ENCODE peak calls at places on chromosomes 7 and 10, in nine cellular contexts. L, I, S, M, N, J, W, X and P are unnamed samples.

GRCh38 chr7:45176091-45176490 is 18.5 kb downstream of the RAMP3 start:
- DNase-seq in N (no peak), S (no peak), L (no peak), X (no peak), W (no peak), I (no peak), J (no peak), M (no peak), P (no peak)

GRCh38 chr10:114525368-114525949 is 121.2 kb upstream of the AFAP1L2 start:
- DNase-seq in N (no peak), X (peak; percentile 50), S (no peak), L (no peak), W (peak; percentile 6), J (no peak), M (no peak), I (no peak), P (no peak)

GRCh38 chr7:81036871-81037270 is 118.0 kb upstream of the SEMA3C start:
- DNase-seq in X (no peak), J (no peak), L (no peak), N (no peak), S (no peak), W (no peak), I (no peak), M (no peak), P (no peak)

GRCh38 chr10:44054046-44054445 is 330.9 kb downstream of the CXCL12 start:
- DNase-seq in N (no peak), M (no peak), J (peak; percentile 45), X (no peak), I (no peak), L (no peak), W (no peak), S (no peak), P (no peak)

GRCh38 chr10:36042135-36042534 is 400.0 kb upstream of the FZD8 start:
- DNase-seq in J (no peak), N (no peak), L (no peak), M (no peak), I (no peak), X (no peak), W (no peak), S (no peak), P (no peak)

GRCh38 chr7:1112625-1113547 is 25.0 kb downstream of the GPER1 start:
- DNase-seq in S (no peak), X (no peak), L (no peak), M (no peak), W (no peak), I (no peak), N (no peak), J (no peak), P (no peak)

GRCh38 chr10:91788527-91788926 is 9.7 kb upstream of the TNKS2 start:
- DNase-seq in X (no peak), N (no peak), S (no peak), W (no peak), M (no peak), J (no peak), I (no peak), L (peak; percentile 40), P (peak; percentile 84)

GRCh38 chr7:134850048-134850447 is 70.6 kb downstream of the CALD1 start:
- DNase-seq in M (peak; percentile 57), L (no peak), J (no peak), N (no peak), W (peak; percentile 47), I (no peak), X (no peak), S (no peak), P (no peak)

GRCh38 chr10:83089335-83089734 is 1050.0 kb upstream of the GHITM start:
- DNase-seq in I (no peak), J (no peak), M (no peak), X (no peak), L (no peak), S (no peak), N (no peak), W (no peak), P (no peak)

GRCh38 chr10:43409385-43410109 is 561 bp upstream of the HNRNPF start:
- DNase-seq in W (peak; percentile 22), J (no peak), M (no peak), I (no peak), X (peak; percentile 73), S (no peak), N (peak; percentile 68), L (peak; percentile 39), P (no peak)

GRCh38 chr7:90401989-90402388 is 1.3 kb upstream of the CLDN12 start:
- DNase-seq in N (peak; percentile 55), M (peak; percentile 37), J (no peak), X (no peak), L (no peak), I (no peak), S (no peak), W (no peak), P (no peak)

GRCh38 chr7:27211694-27212316 is 11.9 kb upstream of the HOXA13 start:
- DNase-seq in W (no peak), X (no peak), I (no peak), S (no peak), M (no peak), L (no peak), J (no peak), N (no peak), P (no peak)

GRCh38 chr7:111091623-111092370 is 870 bp downstream of the LRRN3 start:
- DNase-seq in W (peak; percentile 13), M (no peak), N (no peak), I (no peak), X (no peak), J (no peak), S (no peak), L (no peak), P (no peak)

GRCh38 chr7:47472444-47473157 is 109.3 kb downstream of the TNS3 start:
- DNase-seq in M (no peak), L (no peak), I (no peak), J (no peak), X (no peak), N (no peak), S (no peak), W (no peak), P (no peak)

GRCh38 chr7:155674556-155674955 is 30.1 kb downstream of the RBM33 start:
- DNase-seq in W (peak; percentile 35), N (no peak), J (no peak), S (no peak), L (no peak), X (no peak), I (no peak), M (no peak), P (no peak)

GRCh38 chr10:30529373-30529998 is 95.5 kb downstream of the MAP3K8 start:
- DNase-seq in N (peak; percentile 74), J (no peak), W (no peak), S (no peak), X (peak; percentile 63), I (no peak), M (no peak), L (no peak), P (no peak)
- H3K4me3 ChIP-seq in N (no peak overlapping the region), J (no peak overlapping the region), W (no peak overlapping the region), S (no peak overlapping the region), X (peak overlapping the region; percentile 51), I (no peak overlapping the region), M (no peak overlapping the region), L (no peak overlapping the region), P (no peak overlapping the region)

GRCh38 chr10:97426776-97427570 is 982 bp downstream of the PGAM1 start:
- DNase-seq in M (no peak), I (no peak), X (no peak), J (no peak), S (no peak), N (no peak), L (peak; percentile 17), W (peak; percentile 28), P (no peak)

GRCh38 chr10:97433430-97434001 is 7.5 kb downstream of the PGAM1 start:
- DNase-seq in M (no peak), S (no peak), N (no peak), J (no peak), L (no peak), I (no peak), X (no peak), W (no peak), P (no peak)

GRCh38 chr10:97427571-97428179 is 1.7 kb downstream of the PGAM1 start:
- DNase-seq in I (no peak), X (no peak), N (no peak), L (no peak), W (no peak), J (no peak), S (no peak), M (peak; percentile 36), P (peak; percentile 71)

GRCh38 chr10:97425964-97426775 is at the start of gene PGAM1:
- DNase-seq in M (peak; percentile 95), N (peak; percentile 95), X (peak; percentile 96), W (peak; percentile 91), J (peak; percentile 98), S (peak; percentile 96), L (peak; percentile 94), I (no peak), P (peak; percentile 89)

GRCh38 chr10:97428572-97428981 is 2.6 kb downstream of the PGAM1 start:
- DNase-seq in J (no peak), L (no peak), W (peak; percentile 12), X (peak; percentile 57), I (no peak), S (no peak), M (no peak), N (no peak), P (no peak)
- H3K4me3 ChIP-seq in J (no peak overlapping the region), L (peak overlapping the region; percentile 96), W (peak overlapping the region; percentile 92), X (peak overlapping the region; percentile 97), I (peak overlapping the region; percentile 30), S (peak overlapping the region; percentile 83), M (peak overlapping the region; percentile 17), N (no peak overlapping the region), P (peak overlapping the region; percentile 90)

GRCh38 chr7:102415685-102416225 is 17.6 kb upstream of the ORAI2 start:
- DNase-seq in I (no peak), J (no peak), M (no peak), S (no peak), W (no peak), L (no peak), X (no peak), N (peak; percentile 68), P (peak; percentile 52)
- H3K4me3 ChIP-seq in I (no peak overlapping the region), J (no peak overlapping the region), M (no peak overlapping the region), S (no peak overlapping the region), W (no peak overlapping the region), L (no peak overlapping the region), X (no peak overlapping the region), N (no peak overlapping the region), P (no peak overlapping the region)

GRCh38 chr7:121875203-121875602 is 2.2 kb downstream of the PTPRZ1 start:
- DNase-seq in M (no peak), I (no peak), J (no peak), L (no peak), S (no peak), W (no peak), X (no peak), N (no peak), P (no peak)

GRCh38 chr7:121872831-121873764 is at the start of gene PTPRZ1:
- DNase-seq in J (no peak), N (peak; percentile 9), L (no peak), X (no peak), S (no peak), M (peak; percentile 2), I (no peak), W (no peak), P (no peak)

GRCh38 chr7:121879544-121879943 is 6.6 kb downstream of the PTPRZ1 start:
- DNase-seq in W (no peak), J (no peak), N (no peak), L (no peak), M (no peak), I (no peak), S (no peak), X (no peak), P (no peak)

DNA sequence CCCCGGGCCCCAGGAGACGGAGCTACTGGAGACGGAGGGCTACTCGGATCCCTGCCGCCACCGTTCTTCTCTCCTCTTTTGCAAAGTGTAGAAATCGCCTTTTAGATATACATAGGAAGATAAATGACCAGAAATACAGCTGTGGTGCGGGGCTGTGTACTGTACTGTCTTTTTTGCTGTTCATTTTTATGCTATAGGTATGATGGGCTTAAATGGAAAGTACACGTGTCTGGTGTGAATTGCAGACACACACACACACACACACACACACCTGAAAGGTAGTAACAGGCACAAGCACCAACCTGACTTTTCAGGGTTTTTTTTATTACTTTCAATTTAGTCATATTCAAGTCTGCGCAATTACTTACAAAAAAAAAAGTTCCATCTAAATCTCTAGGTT is 834 bp downstream of the PTPRZ1 start:
- DNase-seq in L (no peak), M (no peak), X (no peak), S (no peak), J (no peak), W (no peak), I (no peak), N (no peak), P (no peak)
- H3K4me3 ChIP-seq in L (peak overlapping the region; percentile 51), M (peak overlapping the region; percentile 46), X (no peak overlapping the region), S (peak overlapping the region; percentile 36), J (peak overlapping the region; percentile 56), W (peak overlapping the region; percentile 69), I (peak overlapping the region; percentile 50), N (no peak overlapping the region), P (peak overlapping the region; percentile 35)